ENCODE peak calls at places on chromosomes 13 and 19, in four cellular contexts. X is bronchial epithelial cell; S is neural progenitor cell; C is CD8-positive, alpha-beta T cell. Q is an unnamed sample.

GRCh38 chr19:5635427-5635826 is 12.5 kb downstream of the SAFB start:
- DNase-seq in X (no peak), S (no peak), C (no peak), Q (no peak)

GRCh38 chr19:53865918-53866696 is 1.6 kb upstream of the MYADM start:
- DNase-seq in X (no peak), S (peak), C (peak), Q (no peak)

GRCh38 chr19:53467503-53468262 is at the start of gene ZNF813:
- DNase-seq in X (peak), S (peak), C (peak), Q (peak)

GRCh38 chr13:112073245-112074138 is 6.5 kb downstream of the SOX1 start:
- DNase-seq in X (no peak), S (peak), C (no peak), Q (no peak)

GRCh38 chr19:7926021-7926726 is at the start of gene CTXN1:
- DNase-seq in X (no peak), S (peak), C (peak), Q (no peak)

GRCh38 chr13:85590231-85590931 is 208.8 kb downstream of the SLITRK6 start:
- DNase-seq in X (peak), S (no peak), C (no peak), Q (no peak)

GRCh38 chr13:91270031-91270430 is 77.5 kb upstream of the MIR17HG start:
- DNase-seq in X (no peak), S (no peak), C (no peak), Q (no peak)

GRCh38 chr13:91211548-91211947 is 135.9 kb upstream of the MIR17HG start:
- DNase-seq in X (no peak), S (no peak), C (no peak), Q (no peak)

GRCh38 chr13:26759907-26760834 is at the start of gene GPR12:
- DNase-seq in X (no peak), S (peak), C (no peak), Q (no peak)

GRCh38 chr13:67137044-67137735 is 92.9 kb downstream of the PCDH9 start:
- DNase-seq in X (no peak), S (no peak), C (no peak), Q (no peak)

GRCh38 chr19:13784731-13785452 is 10.4 kb upstream of the ZSWIM4 start:
- DNase-seq in X (peak), S (peak), C (peak), Q (no peak)

GRCh38 chr19:43847884-43848283 is 20.8 kb downstream of the ZNF283 start:
- DNase-seq in X (no peak), S (peak), C (no peak), Q (no peak)

GRCh38 chr13:47837104-47837880 is 163.8 kb downstream of the SUCLA2 start:
- DNase-seq in X (no peak), S (peak), C (no peak), Q (no peak)

GRCh38 chr19:33795370-33796163 is 1.1 kb upstream of the KCTD15 start:
- DNase-seq in X (peak), S (peak), C (peak), Q (no peak)

GRCh38 chr13:112110479-112110878 is 43.5 kb downstream of the SOX1 start:
- DNase-seq in X (no peak), S (no peak), C (no peak), Q (no peak)

GRCh38 chr19:18771328-18772242 is 19.5 kb downstream of the COMP start:
- DNase-seq in X (no peak), S (peak), C (no peak), Q (no peak)

GRCh38 chr13:97028441-97029299 is 34.4 kb upstream of the OXGR1 start:
- DNase-seq in X (peak), S (peak), C (peak), Q (no peak)

GRCh38 chr19:45577111-45577905 is 7.3 kb downstream of the OPA3 start:
- DNase-seq in X (peak), S (no peak), C (no peak), Q (no peak)

GRCh38 chr13:25455146-25455545 is 83.4 kb downstream of the ATP8A2 start:
- DNase-seq in X (peak), S (no peak), C (no peak), Q (no peak)

GRCh38 chr19:18939922-18940775 is 868 bp downstream of the HOMER3 start:
- DNase-seq in X (peak), S (peak), C (no peak), Q (no peak)

GRCh38 chr13:86282450-86282849 is 483.2 kb upstream of the SLITRK6 start:
- DNase-seq in X (no peak), S (no peak), C (no peak), Q (no peak)

GRCh38 chr19:6062274-6062673 is 48.0 kb downstream of the RFX2 start:
- DNase-seq in X (no peak), S (no peak), C (peak), Q (no peak)

GRCh38 chr13:34108396-34108795 is 290.4 kb downstream of the RFC3 start:
- DNase-seq in X (no peak), S (no peak), C (no peak), Q (no peak)

GRCh38 chr19:51246153-51246552 is 4.7 kb upstream of the SIGLECL1 start:
- DNase-seq in X (no peak), S (no peak), C (no peak), Q (no peak)

GRCh38 chr19:30064021-30064699 is 122.1 kb downstream of the URI1 start:
- DNase-seq in X (no peak), S (no peak), C (no peak), Q (no peak)

GRCh38 chr19:46392252-46392801 is 21.0 kb downstream of the CCDC8 start:
- DNase-seq in X (no peak), S (no peak), C (no peak), Q (no peak)

DNA sequence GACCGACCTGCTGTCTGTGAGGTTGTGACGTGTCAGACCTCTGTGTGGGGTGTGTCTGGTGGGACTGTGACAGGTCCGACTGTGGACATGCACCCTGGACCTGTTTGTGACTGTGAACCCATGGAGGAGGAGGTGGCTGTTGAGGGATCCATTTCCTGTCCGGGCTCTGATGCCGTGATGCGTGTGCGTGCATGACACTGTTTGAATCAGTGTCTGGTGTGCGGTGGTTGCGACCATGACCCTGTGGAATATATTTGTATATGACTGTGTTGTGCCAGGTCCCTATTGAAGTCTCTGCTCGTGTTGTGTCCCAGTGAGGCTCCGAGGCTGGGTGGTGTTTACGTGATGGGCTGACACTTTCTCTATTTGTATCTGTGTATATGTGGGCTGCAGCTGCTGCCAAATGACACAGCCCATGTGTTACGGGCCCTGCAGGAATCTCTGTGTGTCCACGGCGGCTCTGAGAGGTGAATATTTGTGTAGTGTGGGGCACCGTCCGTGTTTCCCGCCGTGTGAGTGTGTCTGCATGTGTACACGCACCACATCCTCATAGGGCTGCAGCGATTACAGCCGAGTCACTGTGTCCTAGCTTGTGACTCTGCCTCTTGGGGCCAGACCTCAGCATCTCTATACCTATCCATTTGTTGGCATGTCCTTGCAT is 18.3 kb downstream of the CCDC97 start:
- DNase-seq in X (peak), S (no peak), C (no peak), Q (no peak)
- H3K4me3 ChIP-seq in X (no peak), S (no peak), C (peak), Q (peak)

DNA sequence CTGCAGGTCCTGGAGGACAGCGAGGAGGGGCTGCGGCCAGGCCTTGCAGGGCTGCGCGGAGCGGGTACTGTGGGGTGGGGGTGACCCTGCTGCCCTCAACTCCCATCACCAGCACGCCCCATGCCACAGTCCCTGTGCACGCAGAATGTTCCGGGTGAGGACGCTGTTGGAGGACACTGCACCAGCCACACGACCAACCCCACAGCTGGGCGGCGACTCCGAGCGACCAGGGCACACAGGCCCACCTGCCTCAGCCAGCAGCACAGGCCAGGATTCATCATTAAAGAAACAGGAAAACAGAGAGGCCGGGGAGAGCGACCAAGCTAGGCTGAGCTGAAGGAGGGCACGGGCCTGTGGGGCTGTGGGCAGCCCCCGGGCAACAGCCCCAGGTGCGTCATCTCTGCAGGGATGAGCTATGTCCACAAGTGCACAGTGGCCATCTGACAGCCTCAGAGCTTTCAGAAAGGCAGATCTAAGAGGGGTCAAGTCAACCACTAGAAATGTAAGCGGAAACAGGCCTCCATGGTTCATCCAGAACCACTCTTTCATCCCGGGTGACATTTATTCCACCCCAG is 1.6 kb downstream of the GAS6 start:
- DNase-seq in X (no peak), S (no peak), C (no peak), Q (no peak)
- H3K4me3 ChIP-seq in X (peak), S (peak), C (no peak), Q (no peak)

GRCh38 chr13:104586010-104586746 is 1520.0 kb upstream of the SLC10A2 start:
- DNase-seq in X (peak), S (no peak), C (no peak), Q (no peak)
- H3K4me3 ChIP-seq in X (no peak), S (no peak), C (no peak), Q (no peak)

GRCh38 chr19:48111280-48111679 is 663 bp upstream of the PLA2G4C start:
- DNase-seq in X (no peak), S (no peak), C (no peak), Q (no peak)
- H3K4me3 ChIP-seq in X (no peak), S (no peak), C (no peak), Q (no peak)

GRCh38 chr13:99982021-99982740 is 597 bp downstream of the ZIC2 start:
- DNase-seq in X (no peak), S (peak), C (no peak), Q (no peak)
- H3K4me3 ChIP-seq in X (peak), S (peak), C (peak), Q (no peak)

GRCh38 chr19:2308114-2308556 is at the start of gene LINGO3:
- DNase-seq in X (no peak), S (peak), C (no peak), Q (no peak)

GRCh38 chr19:2306971-2307370 is 983 bp downstream of the LINGO3 start:
- DNase-seq in X (no peak), S (no peak), C (no peak), Q (no peak)

GRCh38 chr19:2305974-2306806 is 1.8 kb downstream of the LINGO3 start:
- DNase-seq in X (no peak), S (no peak), C (no peak), Q (no peak)

GRCh38 chr19:2305424-2305823 is 2.5 kb downstream of the LINGO3 start:
- DNase-seq in X (no peak), S (peak), C (no peak), Q (no peak)

DNA sequence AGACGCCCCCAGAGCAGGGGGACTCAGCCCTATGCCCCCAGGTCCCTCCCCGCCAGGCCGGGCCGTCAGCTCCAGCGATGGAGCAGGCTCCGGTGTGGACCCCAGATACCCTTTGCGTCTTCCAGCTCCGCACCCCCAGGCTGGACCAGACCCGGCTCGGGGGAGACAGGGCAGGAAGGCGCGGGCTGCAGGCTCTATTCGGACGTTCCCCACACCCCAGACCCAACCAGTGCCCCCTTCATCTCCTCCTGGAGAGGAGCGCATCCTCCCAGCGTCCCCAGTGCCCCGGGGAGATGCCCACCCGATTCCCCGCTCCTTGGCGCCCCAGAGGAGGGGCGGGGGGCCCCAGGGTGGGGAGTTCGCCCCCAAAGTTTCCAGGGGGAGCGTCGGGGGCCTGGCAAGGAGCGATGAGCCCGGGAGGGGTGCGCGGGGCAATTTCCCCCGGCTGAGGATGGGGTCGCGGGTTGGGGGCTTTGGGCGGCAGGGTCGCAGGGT is 389 bp downstream of the LINGO3 start:
- DNase-seq in X (no peak), S (no peak), C (no peak), Q (no peak)
- H3K4me3 ChIP-seq in X (no peak), S (peak), C (no peak), Q (no peak)

GRCh38 chr19:926595-927043 is 784 bp downstream of the ARID3A start:
- DNase-seq in X (no peak), S (peak), C (no peak), Q (no peak)

GRCh38 chr19:928471-929259 is 2.8 kb downstream of the ARID3A start:
- DNase-seq in X (no peak), S (no peak), C (no peak), Q (no peak)

GRCh38 chr19:925912-926594 is at the start of gene ARID3A:
- DNase-seq in X (no peak), S (peak), C (no peak), Q (no peak)

GRCh38 chr19:927044-927706 is 1.3 kb downstream of the ARID3A start:
- DNase-seq in X (no peak), S (peak), C (no peak), Q (no peak)

DNA sequence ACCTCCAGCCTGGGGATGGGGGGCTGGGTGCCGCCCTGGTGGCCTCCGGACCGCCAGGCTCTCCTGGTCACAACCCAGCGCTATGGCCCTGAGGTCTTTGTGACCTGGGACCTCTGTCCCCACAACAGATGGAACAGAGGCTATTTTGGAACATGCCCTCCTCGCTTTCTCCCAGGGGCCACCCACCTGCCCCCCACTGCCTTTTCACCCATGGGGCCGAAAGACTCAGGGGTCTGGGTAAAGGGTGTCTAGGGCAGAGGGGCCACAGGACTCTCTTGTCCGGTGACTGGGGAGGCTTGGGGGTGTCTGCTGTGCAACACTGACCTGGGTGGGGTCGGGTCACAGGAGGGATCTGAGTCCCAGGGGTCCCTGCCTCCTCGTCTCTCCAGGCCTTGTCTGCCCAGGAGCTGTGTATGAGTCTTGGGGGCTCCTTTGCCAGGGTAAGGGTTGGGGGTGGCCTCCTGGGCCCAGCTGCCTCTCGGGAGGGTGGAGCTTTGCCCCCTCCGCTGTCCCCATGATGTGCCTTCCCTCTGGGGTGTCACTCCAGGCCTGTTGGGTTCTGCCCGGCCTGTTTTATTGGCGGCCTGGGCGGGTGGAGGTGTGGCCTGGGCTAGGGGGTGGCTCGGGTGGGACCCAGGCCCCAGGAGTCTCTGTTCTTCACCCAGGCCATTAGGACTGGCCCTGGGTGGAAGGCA is 2.0 kb downstream of the ARID3A start:
- DNase-seq in X (no peak), S (no peak), C (no peak), Q (no peak)
- H3K4me3 ChIP-seq in X (no peak), S (peak), C (no peak), Q (peak)

GRCh38 chr19:9011875-9012274 is 1.7 kb upstream of the MUC16 start:
- DNase-seq in X (no peak), S (no peak), C (no peak), Q (no peak)

GRCh38 chr19:9009431-9009830 is 778 bp downstream of the MUC16 start:
- DNase-seq in X (no peak), S (no peak), C (no peak), Q (no peak)

GRCh38 chr19:9010693-9011092 is 484 bp upstream of the MUC16 start:
- DNase-seq in X (no peak), S (no peak), C (no peak), Q (no peak)

GRCh38 chr19:9008667-9009066 is 1.5 kb downstream of the MUC16 start:
- DNase-seq in X (no peak), S (peak), C (no peak), Q (no peak)

DNA sequence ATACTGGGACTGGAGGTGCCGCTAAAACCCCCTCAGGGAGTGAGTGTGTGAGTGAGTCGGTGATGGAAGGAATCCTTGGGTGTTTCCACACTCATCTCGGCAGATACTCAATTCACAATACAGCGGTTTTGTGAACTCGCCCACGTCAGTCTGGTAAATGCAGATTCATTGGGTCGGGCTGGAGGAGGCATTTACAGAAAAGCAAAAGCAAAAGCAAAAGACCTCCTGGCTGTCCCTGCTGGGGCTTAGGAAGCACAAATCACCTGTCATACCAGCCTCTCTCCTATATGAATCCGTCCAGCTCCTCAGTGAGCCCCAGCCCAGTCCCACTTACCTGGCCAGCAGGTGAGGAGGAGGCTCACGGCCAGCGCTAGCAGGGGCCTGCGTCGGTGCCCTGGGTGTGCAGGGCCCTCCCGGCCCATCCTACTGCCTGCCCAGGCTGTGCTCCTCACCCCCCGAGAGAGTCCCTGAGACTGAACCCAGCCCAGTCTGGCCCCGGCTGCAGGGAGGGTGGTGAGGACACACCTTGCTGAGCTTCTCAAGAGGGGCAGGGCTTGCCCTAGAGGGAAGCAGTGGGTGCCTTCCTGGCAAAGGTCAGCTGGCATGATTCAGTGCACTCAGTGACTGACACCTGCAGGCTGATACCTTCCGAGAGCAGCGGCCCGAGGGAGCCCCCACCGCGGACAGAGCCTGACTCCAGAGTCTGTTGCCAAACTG is at the start of gene MUC16:
- DNase-seq in X (no peak), S (no peak), C (no peak), Q (no peak)
- H3K4me3 ChIP-seq in X (no peak), S (no peak), C (no peak), Q (peak)

Q was measured in GM12864.